ENCODE peak calls at places on chromosome 1, in eight cellular contexts. T is CD4-positive, alpha-beta T cell; O is fibroblast of lung; W is choroid plexus epithelial cell; P is foreskin keratinocyte; G is A549; U is astrocyte of the cerebellum; E is GM12864. C is an unnamed sample.
A peak's percentile ranks its signal among the peaks of the same experiment; 100 is the strongest.

GRCh38 chr1:91630803-91631202 is 130.2 kb downstream of the CDC7 start:
- DNase-seq in T (no peak), O (no peak), W (no peak), P (no peak), G (no peak), U (no peak), E (no peak), C (no peak)

GRCh38 chr1:180588121-180588520 is 29.4 kb downstream of the OVAAL start:
- DNase-seq in T (no peak), O (peak; percentile 35), W (no peak), P (no peak), G (no peak), U (no peak), E (no peak), C (no peak)

GRCh38 chr1:155892801-155893200 is 18.3 kb downstream of the RIT1 start:
- DNase-seq in T (no peak), O (peak; percentile 84), W (peak; percentile 82), P (peak; percentile 17), G (peak; percentile 76), U (no peak), E (no peak), C (no peak)

GRCh38 chr1:183633676-183634343 is 1.8 kb downstream of the ARPC5 start:
- DNase-seq in T (no peak), O (peak; percentile 92), W (peak; percentile 96), P (peak; percentile 59), G (peak; percentile 83), U (peak; percentile 76), E (peak; percentile 73), C (peak; percentile 37)

GRCh38 chr1:161119379-161120061 is 1.6 kb downstream of the NIT1 start:
- DNase-seq in T (peak; percentile 49), O (peak; percentile 80), W (peak; percentile 93), P (peak; percentile 70), G (peak; percentile 89), U (peak; percentile 28), E (no peak), C (peak; percentile 75)

GRCh38 chr1:163650624-163651023 is 328.9 kb downstream of the NUF2 start:
- DNase-seq in T (no peak), O (no peak), W (no peak), P (no peak), G (no peak), U (no peak), E (no peak), C (no peak)

GRCh38 chr1:230754831-230755230 is 7.6 kb downstream of the CAPN9 start:
- DNase-seq in T (no peak), O (peak; percentile 86), W (peak; percentile 70), P (no peak), G (no peak), U (peak; percentile 39), E (no peak), C (no peak)

GRCh38 chr1:8652607-8653046 is 164.8 kb downstream of the RERE start:
- DNase-seq in T (no peak), O (no peak), W (no peak), P (no peak), G (no peak), U (no peak), E (no peak), C (no peak)

GRCh38 chr1:77467741-77468140 is 185.9 kb downstream of the AK5 start:
- DNase-seq in T (no peak), O (peak; percentile 14), W (peak; percentile 6), P (no peak), G (no peak), U (no peak), E (no peak), C (no peak)

DNA sequence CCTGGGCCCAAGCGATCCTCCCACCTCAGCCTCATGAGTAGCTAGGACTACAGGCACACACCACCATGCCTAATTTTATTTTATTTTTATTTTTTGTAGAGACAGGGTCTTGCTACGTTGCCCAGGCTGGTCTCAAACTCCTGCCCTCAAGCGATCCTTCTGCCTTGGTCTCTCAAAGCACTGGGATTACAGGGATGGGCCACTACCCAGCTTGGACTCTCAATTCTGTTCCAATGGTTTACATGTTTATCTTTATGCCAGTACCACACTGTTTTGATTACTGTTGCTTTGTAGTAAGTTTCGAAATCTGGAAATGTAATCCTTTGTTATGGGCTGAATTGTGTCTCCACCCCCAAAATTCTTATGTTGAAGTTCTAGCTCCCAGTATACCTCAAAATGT is 88.4 kb upstream of the TARDBP start:
- DNase-seq in T (no peak), O (no peak), W (no peak), P (no peak), G (no peak), U (no peak), E (no peak), C (no peak)
- TF ChIP-seq CTCF in T (no peak), O (no peak), W (no peak), P (no peak), G (no peak), U (no peak), E (no peak), C (no peak)

GRCh38 chr1:151790071-151790939 is at the start of gene TDRKH:
- DNase-seq in T (peak; percentile 98), O (peak; percentile 100), W (peak; percentile 100), P (peak; percentile 99), G (peak; percentile 99), U (peak; percentile 99), E (peak; percentile 98), C (peak; percentile 99)
- TF ChIP-seq CTCF in T (no peak), O (no peak), W (peak; percentile 27), P (peak; percentile 59), G (peak; percentile 11), U (peak; percentile 10), E (peak; percentile 29), C (peak; percentile 46)

GRCh38 chr1:81160696-81161095 is 640.0 kb upstream of the ADGRL2 start:
- DNase-seq in T (no peak), O (no peak), W (no peak), P (no peak), G (no peak), U (no peak), E (no peak), C (no peak)

GRCh38 chr1:81170721-81171120 is 630.0 kb upstream of the ADGRL2 start:
- DNase-seq in T (no peak), O (no peak), W (no peak), P (no peak), G (no peak), U (no peak), E (no peak), C (no peak)

DNA sequence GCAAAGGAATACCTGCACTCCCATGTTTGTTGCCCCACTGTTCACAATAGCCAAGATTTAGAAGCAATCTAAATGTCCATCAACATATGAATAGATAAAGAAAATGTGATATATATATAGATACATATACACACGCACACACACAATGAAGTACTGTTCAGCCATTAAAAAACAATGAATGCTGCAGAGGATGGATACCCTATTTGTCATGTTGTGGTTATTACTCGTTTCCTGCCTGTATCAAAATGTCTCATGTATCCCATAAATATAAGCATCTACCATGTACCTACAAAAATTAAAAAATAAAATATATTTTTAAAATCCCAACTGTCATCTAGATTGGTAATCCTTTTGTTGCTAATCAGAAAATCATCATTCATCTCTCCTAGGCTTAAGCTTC is 634.8 kb upstream of the ADGRL2 start:
- DNase-seq in T (no peak), O (no peak), W (no peak), P (no peak), G (no peak), U (no peak), E (no peak), C (no peak)
- TF ChIP-seq CTCF in T (no peak), O (no peak), W (no peak), P (no peak), G (no peak), U (no peak), E (no peak), C (no peak)

DNA sequence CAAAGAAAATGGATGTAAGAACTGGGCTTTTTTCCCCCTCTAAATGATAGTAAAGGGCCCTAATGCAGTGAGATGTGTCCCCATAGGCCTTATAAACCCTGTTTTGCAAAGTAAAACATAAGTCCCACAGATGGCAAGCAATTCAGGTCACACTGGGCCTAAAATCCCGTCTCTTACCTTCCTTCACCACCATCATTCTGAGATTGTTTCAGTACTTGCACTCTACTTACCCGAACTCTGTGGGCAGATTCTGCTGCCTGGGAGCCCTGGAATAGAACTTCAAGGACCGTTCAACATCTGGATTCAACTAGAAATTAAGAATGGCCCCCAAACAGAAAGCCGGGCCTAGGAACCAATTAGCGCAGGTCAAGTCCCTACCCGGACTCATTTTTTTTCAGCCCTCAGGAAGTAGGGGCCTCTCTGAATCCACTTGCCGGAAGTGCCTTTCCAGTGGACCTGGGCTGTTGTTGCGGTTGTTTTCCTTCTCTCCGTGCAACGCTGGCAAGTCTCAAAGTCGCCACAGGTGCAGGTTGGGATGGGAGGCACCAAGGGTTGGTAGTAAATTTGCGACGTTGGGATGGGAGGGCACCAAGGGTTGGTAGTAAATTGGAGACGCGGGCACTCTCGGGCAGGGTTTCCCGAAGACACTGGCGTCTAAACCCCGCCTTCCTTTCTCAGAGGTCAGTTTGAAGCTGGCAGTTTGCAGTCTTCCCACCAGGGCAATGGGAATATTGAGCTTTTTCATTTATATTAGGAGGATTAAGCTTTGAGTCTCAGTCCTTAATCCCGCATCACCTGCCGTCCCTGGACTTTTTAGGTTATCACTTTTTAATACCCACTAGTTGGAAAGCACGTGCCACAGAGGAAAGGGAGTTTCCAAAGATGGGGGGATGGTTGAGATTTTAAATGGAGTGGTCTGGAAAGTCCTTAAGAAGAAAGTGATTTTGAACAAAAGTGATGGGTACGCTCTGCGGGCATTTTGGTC is at the start of gene TMEM69:
- DNase-seq in T (peak; percentile 75), O (peak; percentile 90), W (peak; percentile 95), P (peak; percentile 83), G (peak; percentile 91), U (peak; percentile 84), E (peak; percentile 87), C (peak; percentile 78)
- TF ChIP-seq CTCF in T (no peak), O (peak; percentile 30), W (peak; percentile 3), P (no peak), G (no peak), U (peak; percentile 21), E (no peak), C (no peak)

DNA sequence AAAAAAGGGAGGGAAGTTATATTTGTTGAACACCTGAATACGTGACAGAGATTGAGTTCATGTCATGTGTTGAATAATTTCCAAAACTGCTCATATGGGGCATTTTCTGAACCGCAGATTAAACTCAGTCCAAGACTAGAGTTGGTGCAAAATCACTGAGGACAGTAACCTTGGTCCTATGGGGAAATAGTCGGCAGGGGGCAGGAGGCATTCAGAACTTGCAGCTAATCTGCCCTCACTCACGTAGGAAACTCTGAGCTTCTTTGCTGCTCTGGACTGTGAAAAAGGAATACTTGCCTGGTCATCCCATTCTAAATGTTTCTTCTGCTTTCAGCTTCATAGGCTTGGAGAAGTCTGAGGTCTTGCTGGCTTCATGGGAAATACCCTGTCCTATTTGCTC is 228.3 kb upstream of the ZP4 start:
- DNase-seq in T (no peak), O (no peak), W (no peak), P (no peak), G (no peak), U (no peak), E (no peak), C (no peak)
- TF ChIP-seq CTCF in T (no peak), O (no peak), W (no peak), P (no peak), G (no peak), U (no peak), E (no peak), C (no peak)

GRCh38 chr1:67771152-67771551 is 62.1 kb downstream of the GNG12 start:
- DNase-seq in T (no peak), O (peak; percentile 97), W (peak; percentile 60), P (peak; percentile 85), G (peak; percentile 68), U (no peak), E (no peak), C (no peak)
- TF ChIP-seq CTCF in T (no peak), O (peak; percentile 33), W (peak; percentile 44), P (peak; percentile 61), G (peak; percentile 38), U (no peak), E (peak; percentile 15), C (no peak)